ENCODE peak calls at places on chromosomes 4 and X, in nine cellular contexts. One of them, this sample, is unnamed.

GRCh38 chr4:82746705-82747567 is 51.7 kb downstream of the SCD5 start:
- DNase-seq in stimulated activated CD4-positive, alpha-beta T cell treated with anti-CD3 and anti-CD28 coated beads, Interleukin-12 subunit alpha, Interleukin-12 subunit beta, amount 100 ng/mL, for 48 hours: no peak
- DNase-seq in hypothalamus: no peak
- DNase-seq in astrocyte of the hippocampus: no peak
- DNase-seq in cardiac muscle cell: no peak
- DNase-seq in nephron progenitor cell: no peak
- DNase-seq in GM23338: no peak
- DNase-seq in tibial artery: no peak
- DNase-seq in activated CD4-positive, alpha-beta T cell treated with anti-CD3 and anti-CD28 coated beads, Interleukin-2, amount 10 ng/mL, durations not matched to agents 7 days and 5 days: no peak
- DNase-seq in this sample: no peak

GRCh38 chr4:105894570-105895323 is 524 bp upstream of the NPNT start:
- DNase-seq in stimulated activated CD4-positive, alpha-beta T cell treated with anti-CD3 and anti-CD28 coated beads, Interleukin-12 subunit alpha, Interleukin-12 subunit beta, amount 100 ng/mL, for 48 hours: no peak
- DNase-seq in hypothalamus: no peak
- DNase-seq in astrocyte of the hippocampus: peak
- DNase-seq in cardiac muscle cell: peak
- DNase-seq in nephron progenitor cell: no peak
- DNase-seq in GM23338: peak
- DNase-seq in tibial artery: peak
- DNase-seq in activated CD4-positive, alpha-beta T cell treated with anti-CD3 and anti-CD28 coated beads, Interleukin-2, amount 10 ng/mL, durations not matched to agents 7 days and 5 days: no peak
- DNase-seq in this sample: no peak

GRCh38 chr4:19438228-19438627 is 813.5 kb upstream of the SLIT2 start:
- DNase-seq in stimulated activated CD4-positive, alpha-beta T cell treated with anti-CD3 and anti-CD28 coated beads, Interleukin-12 subunit alpha, Interleukin-12 subunit beta, amount 100 ng/mL, for 48 hours: no peak
- DNase-seq in hypothalamus: no peak
- DNase-seq in astrocyte of the hippocampus: no peak
- DNase-seq in cardiac muscle cell: no peak
- DNase-seq in nephron progenitor cell: no peak
- DNase-seq in GM23338: no peak
- DNase-seq in tibial artery: no peak
- DNase-seq in activated CD4-positive, alpha-beta T cell treated with anti-CD3 and anti-CD28 coated beads, Interleukin-2, amount 10 ng/mL, durations not matched to agents 7 days and 5 days: no peak
- DNase-seq in this sample: no peak

GRCh38 chrX:154718607-154719006 is 32.3 kb downstream of the GAB3 start:
- DNase-seq in stimulated activated CD4-positive, alpha-beta T cell treated with anti-CD3 and anti-CD28 coated beads, Interleukin-12 subunit alpha, Interleukin-12 subunit beta, amount 100 ng/mL, for 48 hours: no peak
- DNase-seq in hypothalamus: no peak
- DNase-seq in astrocyte of the hippocampus: no peak
- DNase-seq in cardiac muscle cell: no peak
- DNase-seq in nephron progenitor cell: no peak
- DNase-seq in GM23338: no peak
- DNase-seq in tibial artery: no peak
- DNase-seq in activated CD4-positive, alpha-beta T cell treated with anti-CD3 and anti-CD28 coated beads, Interleukin-2, amount 10 ng/mL, durations not matched to agents 7 days and 5 days: no peak
- DNase-seq in this sample: peak

GRCh38 chr4:2263701-2264321 is 1.9 kb upstream of the MXD4 start:
- DNase-seq in stimulated activated CD4-positive, alpha-beta T cell treated with anti-CD3 and anti-CD28 coated beads, Interleukin-12 subunit alpha, Interleukin-12 subunit beta, amount 100 ng/mL, for 48 hours: no peak
- DNase-seq in hypothalamus: no peak
- DNase-seq in astrocyte of the hippocampus: no peak
- DNase-seq in cardiac muscle cell: no peak
- DNase-seq in nephron progenitor cell: peak
- DNase-seq in GM23338: no peak
- DNase-seq in tibial artery: peak
- DNase-seq in activated CD4-positive, alpha-beta T cell treated with anti-CD3 and anti-CD28 coated beads, Interleukin-2, amount 10 ng/mL, durations not matched to agents 7 days and 5 days: no peak
- DNase-seq in this sample: no peak

GRCh38 chrX:119685225-119686066 is 7.5 kb downstream of the SEPTIN6 start:
- DNase-seq in stimulated activated CD4-positive, alpha-beta T cell treated with anti-CD3 and anti-CD28 coated beads, Interleukin-12 subunit alpha, Interleukin-12 subunit beta, amount 100 ng/mL, for 48 hours: no peak
- DNase-seq in hypothalamus: no peak
- DNase-seq in astrocyte of the hippocampus: no peak
- DNase-seq in cardiac muscle cell: no peak
- DNase-seq in nephron progenitor cell: no peak
- DNase-seq in GM23338: no peak
- DNase-seq in tibial artery: no peak
- DNase-seq in activated CD4-positive, alpha-beta T cell treated with anti-CD3 and anti-CD28 coated beads, Interleukin-2, amount 10 ng/mL, durations not matched to agents 7 days and 5 days: peak
- DNase-seq in this sample: peak

GRCh38 chrX:11151799-11152591 is 40.9 kb downstream of the HCCS start:
- DNase-seq in stimulated activated CD4-positive, alpha-beta T cell treated with anti-CD3 and anti-CD28 coated beads, Interleukin-12 subunit alpha, Interleukin-12 subunit beta, amount 100 ng/mL, for 48 hours: no peak
- DNase-seq in hypothalamus: no peak
- DNase-seq in astrocyte of the hippocampus: peak
- DNase-seq in cardiac muscle cell: no peak
- DNase-seq in nephron progenitor cell: no peak
- DNase-seq in GM23338: no peak
- DNase-seq in tibial artery: no peak
- DNase-seq in activated CD4-positive, alpha-beta T cell treated with anti-CD3 and anti-CD28 coated beads, Interleukin-2, amount 10 ng/mL, durations not matched to agents 7 days and 5 days: no peak
- DNase-seq in this sample: no peak

GRCh38 chr4:89305712-89306437 is 1.7 kb downstream of the GPRIN3 start:
- DNase-seq in stimulated activated CD4-positive, alpha-beta T cell treated with anti-CD3 and anti-CD28 coated beads, Interleukin-12 subunit alpha, Interleukin-12 subunit beta, amount 100 ng/mL, for 48 hours: no peak
- DNase-seq in hypothalamus: no peak
- DNase-seq in astrocyte of the hippocampus: peak
- DNase-seq in cardiac muscle cell: peak
- DNase-seq in nephron progenitor cell: no peak
- DNase-seq in GM23338: no peak
- DNase-seq in tibial artery: no peak
- DNase-seq in activated CD4-positive, alpha-beta T cell treated with anti-CD3 and anti-CD28 coated beads, Interleukin-2, amount 10 ng/mL, durations not matched to agents 7 days and 5 days: peak
- DNase-seq in this sample: peak

GRCh38 chr4:3212391-3213100 is 36.4 kb upstream of the MSANTD1 start:
- DNase-seq in stimulated activated CD4-positive, alpha-beta T cell treated with anti-CD3 and anti-CD28 coated beads, Interleukin-12 subunit alpha, Interleukin-12 subunit beta, amount 100 ng/mL, for 48 hours: no peak
- DNase-seq in hypothalamus: no peak
- DNase-seq in astrocyte of the hippocampus: no peak
- DNase-seq in cardiac muscle cell: no peak
- DNase-seq in nephron progenitor cell: no peak
- DNase-seq in GM23338: no peak
- DNase-seq in tibial artery: peak
- DNase-seq in activated CD4-positive, alpha-beta T cell treated with anti-CD3 and anti-CD28 coated beads, Interleukin-2, amount 10 ng/mL, durations not matched to agents 7 days and 5 days: no peak
- DNase-seq in this sample: no peak

GRCh38 chr4:183838987-183839712 is 66.0 kb upstream of the STOX2 start:
- DNase-seq in stimulated activated CD4-positive, alpha-beta T cell treated with anti-CD3 and anti-CD28 coated beads, Interleukin-12 subunit alpha, Interleukin-12 subunit beta, amount 100 ng/mL, for 48 hours: no peak
- DNase-seq in hypothalamus: no peak
- DNase-seq in astrocyte of the hippocampus: peak
- DNase-seq in cardiac muscle cell: peak
- DNase-seq in nephron progenitor cell: no peak
- DNase-seq in GM23338: peak
- DNase-seq in tibial artery: no peak
- DNase-seq in activated CD4-positive, alpha-beta T cell treated with anti-CD3 and anti-CD28 coated beads, Interleukin-2, amount 10 ng/mL, durations not matched to agents 7 days and 5 days: no peak
- DNase-seq in this sample: peak

GRCh38 chr4:47662975-47663374 is 174.9 kb downstream of the CORIN start:
- DNase-seq in stimulated activated CD4-positive, alpha-beta T cell treated with anti-CD3 and anti-CD28 coated beads, Interleukin-12 subunit alpha, Interleukin-12 subunit beta, amount 100 ng/mL, for 48 hours: peak
- DNase-seq in hypothalamus: no peak
- DNase-seq in astrocyte of the hippocampus: no peak
- DNase-seq in cardiac muscle cell: no peak
- DNase-seq in nephron progenitor cell: peak
- DNase-seq in GM23338: peak
- DNase-seq in tibial artery: no peak
- DNase-seq in activated CD4-positive, alpha-beta T cell treated with anti-CD3 and anti-CD28 coated beads, Interleukin-2, amount 10 ng/mL, durations not matched to agents 7 days and 5 days: peak
- DNase-seq in this sample: peak

GRCh38 chrX:152640039-152640818 is 2.5 kb downstream of the GABRQ start:
- DNase-seq in stimulated activated CD4-positive, alpha-beta T cell treated with anti-CD3 and anti-CD28 coated beads, Interleukin-12 subunit alpha, Interleukin-12 subunit beta, amount 100 ng/mL, for 48 hours: no peak
- DNase-seq in hypothalamus: no peak
- DNase-seq in astrocyte of the hippocampus: peak
- DNase-seq in cardiac muscle cell: peak
- DNase-seq in nephron progenitor cell: no peak
- DNase-seq in GM23338: peak
- DNase-seq in tibial artery: no peak
- DNase-seq in activated CD4-positive, alpha-beta T cell treated with anti-CD3 and anti-CD28 coated beads, Interleukin-2, amount 10 ng/mL, durations not matched to agents 7 days and 5 days: no peak
- DNase-seq in this sample: no peak

This sample was measured in NB4.